ENCODE peak calls at places on chromosomes 4 and X, in six cellular contexts. Q is SJSA1, T is iPS DF 6.9, E is GM20000, X is COR-L47, W is adipocyte. K is an unnamed sample.

GRCh38 chr4:23384741-23385140 is 505.1 kb downstream of the PPARGC1A start:
- DNase-seq in Q (no peak), T (no peak), W (no peak), E (no peak), X (no peak), K (no peak)

GRCh38 chr4:15809058-15809457 is 30.9 kb downstream of the CD38 start:
- DNase-seq in E (peak), Q (no peak), W (no peak), X (no peak), T (no peak), K (no peak)

GRCh38 chrX:130075768-130076167 is 34.5 kb downstream of the ELF4 start:
- DNase-seq in E (no peak), X (no peak), Q (no peak), W (no peak), T (no peak), K (no peak)

GRCh38 chr4:26522478-26522877 is 32.2 kb upstream of the CCKAR start:
- DNase-seq in X (no peak), Q (peak), W (peak), T (no peak), E (no peak), K (no peak)

GRCh38 chr4:23978031-23978430 is 88.2 kb upstream of the PPARGC1A start:
- DNase-seq in Q (peak), T (no peak), X (no peak), E (no peak), W (no peak), K (no peak)

GRCh38 chr4:165133150-165133549 is 20.5 kb upstream of the TMEM192 start:
- DNase-seq in T (no peak), W (no peak), X (no peak), E (no peak), Q (no peak), K (no peak)

GRCh38 chr4:1898681-1899080 is 27.5 kb downstream of the NSD2 start:
- DNase-seq in W (no peak), X (no peak), E (no peak), Q (no peak), T (no peak), K (no peak)

GRCh38 chr4:38951598-38951997 is 80.6 kb downstream of the TMEM156 start:
- DNase-seq in X (no peak), T (no peak), W (no peak), E (no peak), Q (no peak), K (no peak)

GRCh38 chr4:185914583-185915199 is 102.7 kb upstream of the SORBS2 start:
- DNase-seq in Q (peak), X (no peak), T (no peak), E (no peak), W (no peak), K (no peak)

GRCh38 chr4:8211229-8211628 is 12.1 kb downstream of the SH3TC1 start:
- DNase-seq in X (no peak), T (no peak), W (no peak), E (no peak), Q (no peak), K (no peak)

GRCh38 chr4:5084911-5085475 is 33.7 kb downstream of the STK32B start:
- DNase-seq in Q (no peak), T (no peak), W (peak), X (no peak), E (no peak), K (no peak)

GRCh38 chr4:183335369-183335940 is 13.2 kb upstream of the CLDN24 start:
- DNase-seq in T (no peak), W (peak), X (no peak), Q (peak), E (no peak), K (no peak)

GRCh38 chrX:124573458-124573857 is 227.1 kb downstream of the SH2D1A start:
- DNase-seq in T (no peak), X (no peak), E (no peak), Q (no peak), W (peak), K (no peak)

GRCh38 chr4:182859730-182860129 is 57.5 kb downstream of the DCTD start:
- DNase-seq in T (no peak), W (no peak), X (no peak), Q (no peak), E (no peak), K (no peak)

GRCh38 chr4:173171987-173172386 is 3.4 kb downstream of the GALNT7 start:
- DNase-seq in X (no peak), T (no peak), E (no peak), W (no peak), Q (no peak), K (no peak)

GRCh38 chrX:69163936-69164741 is 1.1 kb downstream of the PJA1 start:
- DNase-seq in X (no peak), Q (peak), W (peak), T (no peak), E (peak), K (no peak)

GRCh38 chrX:67353651-67354370 is 190.0 kb upstream of the AR start:
- DNase-seq in E (no peak), Q (peak), X (no peak), W (no peak), T (no peak), K (no peak)

K was measured in iPS DF 19.7.